ENCODE peak calls at places on chromosome 2, in six cellular contexts. One of them, this sample, is unnamed. For H3K36me3, the result is how much of the 10 kb centered on the place peaks cover.

GRCh38 chr2:241865957-241866858 is 3.3 kb upstream of the RTP5 start:
- DNase-seq in fibroblast of lung: no peak
- DNase-seq in IMR-90: peak
- DNase-seq in aorta: no peak
- DNase-seq in transverse colon: no peak
- DNase-seq in adrenal gland: no peak
- DNase-seq in this sample: no peak

GRCh38 chr2:64880193-64880951 is 108.8 kb upstream of the SLC1A4 start:
- DNase-seq in adrenal gland: peak
- DNase-seq in IMR-90: no peak
- DNase-seq in transverse colon: no peak
- DNase-seq in aorta: no peak
- DNase-seq in fibroblast of lung: no peak
- DNase-seq in this sample: no peak

GRCh38 chr2:235017441-235017840 is 65.6 kb downstream of the SH3BP4 start:
- DNase-seq in transverse colon: no peak
- DNase-seq in IMR-90: no peak
- DNase-seq in aorta: no peak
- DNase-seq in adrenal gland: no peak
- DNase-seq in fibroblast of lung: no peak
- DNase-seq in this sample: no peak

GRCh38 chr2:10980071-10980470 is 68.3 kb downstream of the KCNF1 start:
- DNase-seq in aorta: no peak
- DNase-seq in IMR-90: no peak
- DNase-seq in fibroblast of lung: no peak
- DNase-seq in transverse colon: no peak
- DNase-seq in adrenal gland: no peak
- DNase-seq in this sample: no peak

GRCh38 chr2:176419591-176420071 is 150.4 kb downstream of the MTX2 start:
- DNase-seq in transverse colon: no peak
- DNase-seq in fibroblast of lung: peak
- DNase-seq in aorta: no peak
- DNase-seq in IMR-90: peak
- DNase-seq in adrenal gland: no peak
- DNase-seq in this sample: no peak

GRCh38 chr2:74440378-74441110 is 1.2 kb downstream of the RTKN start:
- DNase-seq in transverse colon: peak
- DNase-seq in aorta: peak
- DNase-seq in IMR-90: peak
- DNase-seq in fibroblast of lung: peak
- DNase-seq in adrenal gland: peak
- DNase-seq in this sample: no peak

GRCh38 chr2:34570266-34570872 is 971.3 kb upstream of the FAM98A start:
- DNase-seq in IMR-90: no peak
- DNase-seq in aorta: no peak
- DNase-seq in fibroblast of lung: peak
- DNase-seq in transverse colon: peak
- DNase-seq in adrenal gland: no peak
- DNase-seq in this sample: peak

GRCh38 chr2:174076040-174076439 is 110.9 kb upstream of the SP3 start:
- DNase-seq in aorta: no peak
- DNase-seq in IMR-90: peak
- DNase-seq in transverse colon: no peak
- DNase-seq in adrenal gland: no peak
- DNase-seq in fibroblast of lung: peak
- DNase-seq in this sample: no peak

GRCh38 chr2:223590964-223591363 is 11.2 kb downstream of the SCG2 start:
- DNase-seq in IMR-90: peak
- DNase-seq in transverse colon: no peak
- DNase-seq in aorta: no peak
- DNase-seq in adrenal gland: no peak
- DNase-seq in fibroblast of lung: peak
- DNase-seq in this sample: no peak

GRCh38 chr2:158529379-158530110 is 72.8 kb downstream of the PKP4 start:
- DNase-seq in IMR-90: peak
- DNase-seq in aorta: no peak
- DNase-seq in transverse colon: no peak
- DNase-seq in fibroblast of lung: peak
- DNase-seq in adrenal gland: no peak
- DNase-seq in this sample: no peak

GRCh38 chr2:30300456-30301221 is 69.3 kb downstream of the LBH start:
- DNase-seq in aorta: no peak
- DNase-seq in adrenal gland: no peak
- DNase-seq in IMR-90: peak
- DNase-seq in fibroblast of lung: peak
- DNase-seq in transverse colon: no peak
- DNase-seq in this sample: no peak

GRCh38 chr2:227407601-227408089 is 19.9 kb upstream of the SCYGR1 start:
- DNase-seq in transverse colon: peak
- DNase-seq in adrenal gland: peak
- DNase-seq in IMR-90: no peak
- DNase-seq in fibroblast of lung: no peak
- DNase-seq in aorta: peak
- DNase-seq in this sample: no peak

GRCh38 chr2:227816507-227817274 is 3.0 kb downstream of the CCL20 start:
- DNase-seq in IMR-90: peak
- DNase-seq in fibroblast of lung: peak
- DNase-seq in aorta: no peak
- DNase-seq in transverse colon: no peak
- DNase-seq in adrenal gland: no peak
- DNase-seq in this sample: no peak

GRCh38 chr2:106115250-106115649 is 78.9 kb downstream of the UXS1 start:
- DNase-seq in fibroblast of lung: peak
- DNase-seq in aorta: no peak
- DNase-seq in adrenal gland: peak
- DNase-seq in transverse colon: no peak
- DNase-seq in IMR-90: peak
- DNase-seq in this sample: no peak

GRCh38 chr2:140986456-140986855 is 1144.4 kb downstream of the LRP1B start:
- DNase-seq in aorta: no peak
- DNase-seq in fibroblast of lung: no peak
- DNase-seq in adrenal gland: no peak
- DNase-seq in IMR-90: no peak
- DNase-seq in transverse colon: no peak
- DNase-seq in this sample: no peak

GRCh38 chr2:142602418-142602989 is 275.0 kb upstream of the KYNU start:
- DNase-seq in fibroblast of lung: no peak
- DNase-seq in aorta: no peak
- DNase-seq in transverse colon: no peak
- DNase-seq in IMR-90: no peak
- DNase-seq in adrenal gland: no peak
- DNase-seq in this sample: no peak

GRCh38 chr2:219632758-219633101 is 5.3 kb downstream of the SLC4A3 start:
- DNase-seq in adrenal gland: peak
- DNase-seq in IMR-90: no peak
- DNase-seq in aorta: peak
- DNase-seq in fibroblast of lung: no peak
- DNase-seq in transverse colon: no peak
- DNase-seq in this sample: no peak

GRCh38 chr2:18180031-18180610 is 301.7 kb downstream of the KCNS3 start:
- DNase-seq in transverse colon: no peak
- DNase-seq in fibroblast of lung: no peak
- DNase-seq in adrenal gland: no peak
- DNase-seq in aorta: no peak
- DNase-seq in IMR-90: no peak
- DNase-seq in this sample: no peak

GRCh38 chr2:12008425-12009061 is 262.1 kb downstream of the LPIN1 start:
- DNase-seq in fibroblast of lung: peak
- DNase-seq in IMR-90: peak
- DNase-seq in transverse colon: no peak
- DNase-seq in adrenal gland: no peak
- DNase-seq in aorta: no peak
- DNase-seq in this sample: no peak

GRCh38 chr2:169141713-169142352 is 72.5 kb downstream of the DHRS9 start:
- DNase-seq in transverse colon: peak
- DNase-seq in fibroblast of lung: peak
- DNase-seq in adrenal gland: peak
- DNase-seq in IMR-90: peak
- DNase-seq in aorta: no peak
- DNase-seq in this sample: peak

GRCh38 chr2:138078153-138078552 is 113.9 kb downstream of the HNMT start:
- DNase-seq in adrenal gland: no peak
- DNase-seq in fibroblast of lung: no peak
- DNase-seq in aorta: no peak
- DNase-seq in IMR-90: no peak
- DNase-seq in transverse colon: no peak
- DNase-seq in this sample: no peak

GRCh38 chr2:102806250-102806837 is 44.5 kb downstream of the TMEM182 start:
- DNase-seq in adrenal gland: peak
- DNase-seq in aorta: peak
- DNase-seq in transverse colon: peak
- DNase-seq in fibroblast of lung: peak
- DNase-seq in IMR-90: peak
- DNase-seq in this sample: peak

GRCh38 chr2:240457223-240458043 is 22.0 kb downstream of the GPC1 start:
- DNase-seq in adrenal gland: no peak
- DNase-seq in transverse colon: no peak
- DNase-seq in IMR-90: no peak
- DNase-seq in fibroblast of lung: no peak
- DNase-seq in aorta: no peak
- DNase-seq in this sample: no peak

GRCh38 chr2:61419129-61419528 is 51.8 kb downstream of the USP34 start:
- DNase-seq in adrenal gland: no peak
- DNase-seq in aorta: no peak
- DNase-seq in fibroblast of lung: peak
- DNase-seq in IMR-90: no peak
- DNase-seq in transverse colon: no peak
- DNase-seq in this sample: no peak

DNA sequence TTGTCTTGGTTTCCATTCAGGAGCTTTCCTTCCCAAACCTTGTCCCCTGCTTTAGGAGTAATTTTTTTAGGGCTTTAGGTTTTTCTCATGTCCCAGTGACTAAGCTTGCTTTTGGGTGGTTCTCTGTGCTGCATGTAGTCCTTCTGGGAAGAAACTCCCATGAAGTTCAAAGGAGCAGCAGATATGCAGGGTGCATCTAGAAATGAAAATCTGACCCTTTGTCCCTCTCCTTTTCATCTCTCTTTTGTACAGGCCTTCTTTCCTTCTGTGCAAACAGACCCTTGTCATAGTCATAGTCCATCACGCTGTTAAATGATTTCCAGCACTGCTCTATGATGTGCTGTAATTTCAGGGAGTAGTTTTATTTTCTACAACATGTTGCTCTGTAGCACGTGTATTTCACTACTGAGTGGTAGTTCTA is 20.4 kb downstream of the FMNL2 start:
- DNase-seq in adrenal gland: no peak
- DNase-seq in aorta: no peak
- DNase-seq in transverse colon: no peak
- DNase-seq in IMR-90: no peak
- DNase-seq in fibroblast of lung: no peak
- DNase-seq in this sample: no peak
- H3K27ac ChIP-seq in adrenal gland: no peak
- H3K27ac ChIP-seq in aorta: peak
- H3K27ac ChIP-seq in transverse colon: no peak
- H3K27ac ChIP-seq in IMR-90: no peak
- H3K27ac ChIP-seq in fibroblast of lung: no peak
- H3K27ac ChIP-seq in this sample: no peak

GRCh38 chr2:120365236-120365793 is 19.4 kb downstream of the INHBB start:
- DNase-seq in adrenal gland: no peak
- DNase-seq in IMR-90: no peak
- DNase-seq in fibroblast of lung: no peak
- DNase-seq in aorta: no peak
- DNase-seq in transverse colon: no peak
- DNase-seq in this sample: no peak

GRCh38 chr2:120366698-120367097 is 20.8 kb downstream of the INHBB start:
- DNase-seq in aorta: no peak
- DNase-seq in transverse colon: no peak
- DNase-seq in IMR-90: no peak
- DNase-seq in adrenal gland: no peak
- DNase-seq in fibroblast of lung: no peak
- DNase-seq in this sample: no peak

GRCh38 chr2:120367649-120368048 is 21.7 kb downstream of the INHBB start:
- DNase-seq in aorta: no peak
- DNase-seq in transverse colon: no peak
- DNase-seq in adrenal gland: no peak
- DNase-seq in IMR-90: peak
- DNase-seq in fibroblast of lung: peak
- DNase-seq in this sample: no peak

GRCh38 chr2:120368086-120368485 is 22.1 kb downstream of the INHBB start:
- DNase-seq in fibroblast of lung: no peak
- DNase-seq in aorta: no peak
- DNase-seq in transverse colon: no peak
- DNase-seq in adrenal gland: no peak
- DNase-seq in IMR-90: no peak
- DNase-seq in this sample: no peak

GRCh38 chr2:120367221-120367620 is 21.3 kb downstream of the INHBB start:
- DNase-seq in transverse colon: no peak
- DNase-seq in IMR-90: no peak
- DNase-seq in fibroblast of lung: no peak
- DNase-seq in aorta: no peak
- DNase-seq in adrenal gland: no peak
- DNase-seq in this sample: no peak
- H3K36me3 ChIP-seq in transverse colon: under half
- H3K36me3 ChIP-seq in IMR-90: under half
- H3K36me3 ChIP-seq in fibroblast of lung: under half
- H3K36me3 ChIP-seq in aorta: under half
- H3K36me3 ChIP-seq in adrenal gland: under half
- H3K36me3 ChIP-seq in this sample: under half

DNA sequence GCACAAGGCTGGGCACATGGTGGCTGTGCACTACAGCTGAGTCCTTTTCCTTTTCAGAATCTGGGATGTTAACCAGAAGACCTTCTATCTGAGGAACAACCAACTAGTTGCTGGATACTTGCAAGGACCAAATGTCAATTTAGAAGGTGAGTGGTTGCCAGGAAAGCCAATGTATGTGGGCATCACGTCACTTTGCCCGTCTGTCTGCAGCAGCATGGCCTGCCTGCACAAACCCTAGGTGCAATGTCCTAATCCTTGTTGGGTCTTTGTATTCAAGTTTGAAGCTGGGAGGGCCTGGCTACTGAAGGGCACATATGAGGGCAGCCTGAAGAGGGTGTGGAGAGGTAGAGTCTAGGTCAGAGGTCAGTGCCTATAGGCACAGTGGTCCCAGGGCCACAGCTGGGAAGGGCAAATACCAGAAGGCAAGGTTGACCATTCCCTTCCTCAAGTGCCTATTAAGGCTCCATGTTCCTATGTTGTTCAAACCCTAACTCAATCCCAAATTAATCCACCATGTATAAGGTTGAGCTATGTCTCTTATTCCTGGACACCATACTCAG is 2.2 kb downstream of the IL1RN start:
- DNase-seq in fibroblast of lung: no peak
- DNase-seq in IMR-90: no peak
- DNase-seq in aorta: no peak
- DNase-seq in adrenal gland: no peak
- DNase-seq in transverse colon: no peak
- DNase-seq in this sample: no peak
- H3K27ac ChIP-seq in fibroblast of lung: no peak
- H3K27ac ChIP-seq in IMR-90: no peak
- H3K27ac ChIP-seq in aorta: no peak
- H3K27ac ChIP-seq in adrenal gland: no peak
- H3K27ac ChIP-seq in transverse colon: no peak
- H3K27ac ChIP-seq in this sample: no peak

DNA sequence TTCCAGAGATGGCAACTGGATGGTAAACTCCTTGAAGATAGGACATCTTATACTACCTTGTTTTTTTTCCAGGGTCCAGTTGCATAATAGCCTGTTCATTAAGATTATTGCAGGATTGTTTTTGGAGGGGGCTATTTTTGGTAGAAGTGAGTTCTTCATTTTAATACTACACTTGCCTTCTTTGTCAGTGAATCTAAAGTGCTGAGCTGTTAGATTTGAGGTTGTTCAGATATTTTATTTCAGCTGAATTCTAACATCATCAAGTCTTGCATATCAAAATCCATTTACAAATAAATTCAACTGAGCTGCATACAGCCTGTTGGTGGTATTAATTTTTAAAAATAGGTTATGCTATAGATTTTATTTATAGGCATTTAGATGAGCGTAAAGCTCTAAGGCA is 72.1 kb downstream of the PLCL1 start:
- DNase-seq in transverse colon: no peak
- DNase-seq in IMR-90: no peak
- DNase-seq in aorta: no peak
- DNase-seq in fibroblast of lung: no peak
- DNase-seq in adrenal gland: no peak
- DNase-seq in this sample: no peak
- H3K36me3 ChIP-seq in transverse colon: under half
- H3K36me3 ChIP-seq in IMR-90: under half
- H3K36me3 ChIP-seq in aorta: under half
- H3K36me3 ChIP-seq in fibroblast of lung: under half
- H3K36me3 ChIP-seq in adrenal gland: under half
- H3K36me3 ChIP-seq in this sample: under half

This sample was measured in iPS DF 6.9.